ENCODE peak calls at places on chromosomes 1 and 21, in ten cellular contexts. V is sigmoid colon, U is AG04450, E is psoas muscle, R is tibial nerve, H is right lobe of liver, G is upper lobe of right lung, T is heart left ventricle, X is uterus, P is ascending aorta. W is an unnamed sample.

GRCh38 chr1:230091473-230092231 is 24.6 kb downstream of the GALNT2 start:
- DNase-seq in G (no peak), E (no peak), V (no peak), X (peak; percentile 3), H (no peak), U (no peak), T (no peak), P (no peak), R (no peak), W (no peak)

GRCh38 chr1:58903450-58904298 is 119.8 kb upstream of the JUN start:
- DNase-seq in U (peak; percentile 78), V (peak; percentile 98), X (peak; percentile 96), R (peak; percentile 89), P (peak; percentile 98), T (peak; percentile 95), G (peak; percentile 98), H (peak; percentile 97), E (peak; percentile 95), W (peak; percentile 98)

GRCh38 chr1:107058245-107059032 is 2.0 kb downstream of the PRMT6 start:
- DNase-seq in T (no peak), V (no peak), H (no peak), R (no peak), U (no peak), G (no peak), P (no peak), X (no peak), E (no peak), W (no peak)

GRCh38 chr1:113226118-113226517 is 153.1 kb downstream of the LRIG2 start:
- DNase-seq in X (no peak), G (no peak), H (no peak), P (no peak), T (no peak), E (no peak), R (no peak), V (no peak), U (no peak), W (no peak)

GRCh38 chr1:230232352-230232751 is 165.3 kb downstream of the GALNT2 start:
- DNase-seq in X (no peak), E (no peak), V (no peak), H (no peak), U (no peak), R (no peak), G (no peak), P (no peak), T (no peak), W (no peak)

GRCh38 chr1:84401156-84401555 is 2.9 kb downstream of the DNASE2B start:
- DNase-seq in R (no peak), G (no peak), X (no peak), H (no peak), P (no peak), U (no peak), E (no peak), V (no peak), T (no peak), W (no peak)

GRCh38 chr1:167784876-167785550 is 63.2 kb downstream of the MPZL1 start:
- DNase-seq in X (no peak), E (no peak), T (no peak), U (no peak), P (no peak), H (no peak), R (no peak), G (no peak), V (no peak), W (no peak)

GRCh38 chr21:40118527-40118926 is 251.3 kb downstream of the PCP4 start:
- DNase-seq in V (no peak), E (no peak), U (no peak), R (no peak), X (no peak), H (no peak), P (no peak), T (no peak), G (no peak), W (no peak)

GRCh38 chr21:42724226-42724920 is 71.0 kb downstream of the PDE9A start:
- DNase-seq in R (no peak), T (peak; percentile 42), H (no peak), P (no peak), E (no peak), G (no peak), U (peak; percentile 29), X (no peak), V (no peak), W (no peak)

GRCh38 chr1:244068563-244068962 is 17.5 kb downstream of the ZBTB18 start:
- DNase-seq in X (no peak), H (no peak), P (no peak), T (no peak), U (no peak), V (no peak), R (no peak), G (no peak), E (no peak), W (no peak)

GRCh38 chr1:38997034-38997900 is 6.2 kb downstream of the AKIRIN1 start:
- DNase-seq in E (no peak), G (no peak), R (no peak), P (no peak), X (no peak), U (no peak), V (no peak), T (no peak), H (no peak), W (no peak)

GRCh38 chr1:228163004-228163753 is 2.4 kb upstream of the IBA57 start:
- DNase-seq in V (no peak), E (peak; percentile 65), X (peak; percentile 82), H (peak; percentile 60), U (no peak), P (no peak), T (peak; percentile 75), G (peak; percentile 79), R (no peak), W (peak; percentile 77)

DNA sequence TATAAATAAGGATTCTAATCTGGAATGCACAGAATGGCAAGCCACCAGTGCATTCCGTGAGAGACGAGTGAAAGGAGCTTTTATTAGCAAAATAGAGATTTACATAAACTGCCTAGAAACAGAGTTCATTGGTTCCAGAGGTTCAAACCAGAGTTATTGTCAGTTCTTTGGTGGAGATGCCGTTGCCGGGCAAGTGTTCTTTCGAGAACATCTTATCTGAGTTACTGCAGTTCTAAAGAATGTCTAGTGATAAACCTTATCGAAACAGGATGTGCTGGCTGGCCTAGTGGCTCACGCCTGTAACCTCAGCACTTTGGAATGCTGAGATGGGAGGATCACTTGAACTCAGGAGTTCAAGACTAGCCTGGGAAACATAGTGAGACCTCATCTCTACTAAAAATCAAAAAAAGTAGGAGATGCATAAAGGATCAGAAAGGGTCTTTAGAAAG is 19.8 kb upstream of the EVI5 start:
- DNase-seq in E (peak; percentile 29), V (peak; percentile 65), P (peak; percentile 93), G (peak; percentile 76), R (peak; percentile 33), H (peak; percentile 35), U (peak; percentile 95), T (peak; percentile 71), X (peak; percentile 44), W (peak; percentile 93)
- H3K27ac ChIP-seq in E (no peak overlapping the region), V (peak overlapping the region; percentile 0), P (peak overlapping the region; percentile 50), G (peak overlapping the region; percentile 73), R (peak overlapping the region; percentile 47), H (peak overlapping the region; percentile 23), U (peak overlapping the region; percentile 94), T (peak overlapping the region; percentile 53), X (peak overlapping the region; percentile 63), W (peak overlapping the region; percentile 70)

DNA sequence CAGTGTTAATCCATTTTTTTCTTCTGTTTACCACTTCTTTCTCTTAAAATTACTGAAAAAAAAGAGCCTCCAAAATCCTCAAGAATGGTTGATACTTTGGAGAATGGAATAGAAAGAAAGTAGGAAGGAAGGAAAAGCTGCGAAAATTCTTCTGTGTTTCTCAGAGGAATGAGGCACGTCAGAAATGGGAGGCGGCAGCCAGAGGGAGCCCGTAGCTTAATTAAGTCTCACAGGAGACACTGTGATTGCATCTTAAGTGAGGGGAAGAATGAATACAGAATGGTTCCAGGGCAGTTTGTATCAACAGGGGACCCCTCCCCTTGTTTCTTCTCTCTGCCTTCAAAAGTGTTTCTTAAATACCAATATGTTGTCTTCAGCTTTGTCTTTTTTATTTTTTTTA is 1099.5 kb downstream of the PLA2G4A start:
- DNase-seq in G (no peak), T (no peak), R (no peak), H (peak; percentile 46), V (no peak), U (no peak), P (no peak), X (no peak), E (no peak), W (no peak)
- TF ChIP-seq CTCF in G (peak; percentile 14), T (peak; percentile 27), R (peak; percentile 21), H (peak; percentile 62), V (no peak), U (peak; percentile 45), P (no peak), X (no peak), E (no peak), W (no peak)

DNA sequence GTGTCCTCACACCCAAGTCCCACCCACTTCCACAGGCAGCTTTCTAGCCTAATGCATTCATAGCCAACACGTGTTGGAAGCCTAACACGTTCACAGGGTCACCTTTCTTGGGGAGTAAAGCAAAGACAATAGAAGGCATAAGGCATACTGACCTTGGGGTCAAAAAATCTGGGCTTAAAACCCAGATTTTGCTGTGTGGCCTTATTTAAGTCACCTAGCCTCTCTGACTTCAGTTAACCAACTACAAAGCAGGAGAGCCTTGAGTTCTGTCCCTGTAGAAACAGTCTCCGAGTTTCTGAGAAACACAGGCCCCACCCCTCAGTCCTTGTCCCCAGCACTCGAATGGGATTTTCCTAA is 1.4 kb downstream of the TNNT2 start:
- DNase-seq in E (no peak), P (no peak), U (no peak), G (no peak), V (no peak), T (no peak), H (no peak), R (no peak), X (no peak), W (no peak)
- H3K4me3 ChIP-seq in E (no peak overlapping the region), P (no peak overlapping the region), U (no peak overlapping the region), G (no peak overlapping the region), V (no peak overlapping the region), T (peak overlapping the region; percentile 56), H (no peak overlapping the region), R (no peak overlapping the region), X (no peak overlapping the region), W (no peak overlapping the region)

GRCh38 chr1:235397733-235398132 is 30.5 kb downstream of the TBCE start:
- DNase-seq in U (peak; percentile 51), P (no peak), E (no peak), R (no peak), G (no peak), V (no peak), H (no peak), X (no peak), T (no peak), W (no peak)

GRCh38 chr1:235403598-235403997 is 36.4 kb downstream of the TBCE start:
- DNase-seq in P (no peak), G (no peak), H (no peak), R (no peak), U (no peak), E (no peak), V (no peak), T (no peak), X (no peak), W (no peak)

GRCh38 chr1:235402457-235403200 is 35.4 kb downstream of the TBCE start:
- DNase-seq in E (no peak), X (no peak), T (no peak), P (no peak), U (no peak), H (peak; percentile 27), R (no peak), G (no peak), V (no peak), W (no peak)

GRCh38 chr1:235401251-235401650 is 34.0 kb downstream of the TBCE start:
- DNase-seq in X (no peak), U (no peak), E (no peak), H (no peak), T (no peak), P (no peak), G (no peak), R (no peak), V (no peak), W (no peak)

GRCh38 chr1:235399661-235400060 is 32.4 kb downstream of the TBCE start:
- DNase-seq in H (no peak), R (no peak), U (no peak), V (no peak), P (no peak), T (no peak), E (no peak), X (no peak), G (no peak), W (no peak)
- H3K27ac ChIP-seq in H (no peak overlapping the region), R (no peak overlapping the region), U (no peak overlapping the region), V (no peak overlapping the region), P (no peak overlapping the region), T (no peak overlapping the region), E (no peak overlapping the region), X (no peak overlapping the region), G (no peak overlapping the region), W (no peak overlapping the region)